ENCODE peak calls at places on chromosome 15, in four cellular contexts. One of them, this sample, is unnamed.

GRCh38 chr15:45648521-45649200 is 13.8 kb downstream of the SQOR start:
- DNase-seq in IMR-90: peak; percentile 86
- DNase-seq in HepG2: peak; percentile 76
- DNase-seq in GM23248: peak; percentile 77
- DNase-seq in this sample: no peak

GRCh38 chr15:29032776-29033175 is 147.0 kb downstream of the APBA2 start:
- DNase-seq in IMR-90: no peak
- DNase-seq in HepG2: no peak
- DNase-seq in GM23248: no peak
- DNase-seq in this sample: no peak

GRCh38 chr15:97143847-97144711 is 813.6 kb downstream of the NR2F2 start:
- DNase-seq in IMR-90: no peak
- DNase-seq in HepG2: no peak
- DNase-seq in GM23248: no peak
- DNase-seq in this sample: no peak

GRCh38 chr15:66619152-66619903 is 53.5 kb upstream of the LCTL start:
- DNase-seq in IMR-90: peak; percentile 68
- DNase-seq in HepG2: peak; percentile 52
- DNase-seq in GM23248: peak; percentile 92
- DNase-seq in this sample: peak; percentile 72

GRCh38 chr15:23472033-23472432 is 25.0 kb upstream of the GOLGA6L2 start:
- DNase-seq in IMR-90: no peak
- DNase-seq in HepG2: no peak
- DNase-seq in GM23248: no peak
- DNase-seq in this sample: no peak

GRCh38 chr15:32656091-32656860 is 14.8 kb downstream of the SCG5 start:
- DNase-seq in IMR-90: no peak
- DNase-seq in HepG2: no peak
- DNase-seq in GM23248: no peak
- DNase-seq in this sample: no peak

GRCh38 chr15:58440922-58441321 is 9.1 kb downstream of the LIPC start:
- DNase-seq in IMR-90: no peak
- DNase-seq in HepG2: no peak
- DNase-seq in GM23248: no peak
- DNase-seq in this sample: no peak

GRCh38 chr15:68655686-68656437 is 77.1 kb downstream of the CORO2B start:
- DNase-seq in IMR-90: no peak
- DNase-seq in HepG2: no peak
- DNase-seq in GM23248: no peak
- DNase-seq in this sample: no peak

GRCh38 chr15:40929730-40930429 is 740 bp downstream of the DLL4 start:
- DNase-seq in IMR-90: peak; percentile 64
- DNase-seq in HepG2: no peak
- DNase-seq in GM23248: peak; percentile 73
- DNase-seq in this sample: peak; percentile 66

GRCh38 chr15:23647421-23648375 is at the start of gene MAGEL2:
- DNase-seq in IMR-90: no peak
- DNase-seq in HepG2: no peak
- DNase-seq in GM23248: peak; percentile 30
- DNase-seq in this sample: no peak

GRCh38 chr15:99087405-99087943 is 17.4 kb upstream of the SYNM start:
- DNase-seq in IMR-90: no peak
- DNase-seq in HepG2: no peak
- DNase-seq in GM23248: no peak
- DNase-seq in this sample: no peak

GRCh38 chr15:97248376-97248775 is 712.1 kb upstream of the ARRDC4 start:
- DNase-seq in IMR-90: no peak
- DNase-seq in HepG2: no peak
- DNase-seq in GM23248: no peak
- DNase-seq in this sample: no peak

GRCh38 chr15:89912145-89912673 is 543 bp downstream of the ARPIN start:
- DNase-seq in IMR-90: no peak
- DNase-seq in HepG2: no peak
- DNase-seq in GM23248: peak; percentile 56
- DNase-seq in this sample: peak; percentile 33

GRCh38 chr15:93143186-93143585 is 54.2 kb upstream of the RGMA start:
- DNase-seq in IMR-90: no peak
- DNase-seq in HepG2: no peak
- DNase-seq in GM23248: no peak
- DNase-seq in this sample: no peak

GRCh38 chr15:51156957-51157356 is 62.3 kb upstream of the TNFAIP8L3 start:
- DNase-seq in IMR-90: no peak
- DNase-seq in HepG2: no peak
- DNase-seq in GM23248: no peak
- DNase-seq in this sample: no peak

GRCh38 chr15:69648215-69648614 is 195.6 kb downstream of the RPLP1 start:
- DNase-seq in IMR-90: no peak
- DNase-seq in HepG2: no peak
- DNase-seq in GM23248: peak; percentile 13
- DNase-seq in this sample: no peak

GRCh38 chr15:63675263-63675662 is 78.1 kb downstream of the FBXL22 start:
- DNase-seq in IMR-90: no peak
- DNase-seq in HepG2: no peak
- DNase-seq in GM23248: no peak
- DNase-seq in this sample: no peak

GRCh38 chr15:39598186-39598850 is 17.4 kb downstream of the THBS1 start:
- DNase-seq in IMR-90: peak; percentile 80
- DNase-seq in HepG2: no peak
- DNase-seq in GM23248: peak; percentile 77
- DNase-seq in this sample: peak; percentile 96

GRCh38 chr15:27899583-27900295 is 199.4 kb downstream of the OCA2 start:
- DNase-seq in IMR-90: no peak
- DNase-seq in HepG2: no peak
- DNase-seq in GM23248: no peak
- DNase-seq in this sample: no peak

GRCh38 chr15:67225336-67225735 is 29.1 kb downstream of the AAGAB start:
- DNase-seq in IMR-90: peak; percentile 78
- DNase-seq in HepG2: no peak
- DNase-seq in GM23248: peak; percentile 86
- DNase-seq in this sample: no peak

GRCh38 chr15:82021992-82022391 is 23.8 kb downstream of the MEX3B start:
- DNase-seq in IMR-90: peak; percentile 60
- DNase-seq in HepG2: no peak
- DNase-seq in GM23248: no peak
- DNase-seq in this sample: no peak

GRCh38 chr15:84601555-84601838 is 688 bp downstream of the ZSCAN2 start:
- DNase-seq in IMR-90: no peak
- DNase-seq in HepG2: no peak
- DNase-seq in GM23248: peak; percentile 15
- DNase-seq in this sample: no peak

GRCh38 chr15:84599906-84600305 is 903 bp upstream of the ZSCAN2 start:
- DNase-seq in IMR-90: no peak
- DNase-seq in HepG2: no peak
- DNase-seq in GM23248: no peak
- DNase-seq in this sample: no peak

GRCh38 chr15:84598993-84599392 is 1.8 kb upstream of the ZSCAN2 start:
- DNase-seq in IMR-90: peak; percentile 66
- DNase-seq in HepG2: peak; percentile 65
- DNase-seq in GM23248: peak; percentile 75
- DNase-seq in this sample: peak; percentile 63

GRCh38 chr15:84600331-84600686 is 500 bp upstream of the ZSCAN2 start:
- DNase-seq in IMR-90: peak; percentile 83
- DNase-seq in HepG2: peak; percentile 75
- DNase-seq in GM23248: peak; percentile 96
- DNase-seq in this sample: peak; percentile 90

DNA sequence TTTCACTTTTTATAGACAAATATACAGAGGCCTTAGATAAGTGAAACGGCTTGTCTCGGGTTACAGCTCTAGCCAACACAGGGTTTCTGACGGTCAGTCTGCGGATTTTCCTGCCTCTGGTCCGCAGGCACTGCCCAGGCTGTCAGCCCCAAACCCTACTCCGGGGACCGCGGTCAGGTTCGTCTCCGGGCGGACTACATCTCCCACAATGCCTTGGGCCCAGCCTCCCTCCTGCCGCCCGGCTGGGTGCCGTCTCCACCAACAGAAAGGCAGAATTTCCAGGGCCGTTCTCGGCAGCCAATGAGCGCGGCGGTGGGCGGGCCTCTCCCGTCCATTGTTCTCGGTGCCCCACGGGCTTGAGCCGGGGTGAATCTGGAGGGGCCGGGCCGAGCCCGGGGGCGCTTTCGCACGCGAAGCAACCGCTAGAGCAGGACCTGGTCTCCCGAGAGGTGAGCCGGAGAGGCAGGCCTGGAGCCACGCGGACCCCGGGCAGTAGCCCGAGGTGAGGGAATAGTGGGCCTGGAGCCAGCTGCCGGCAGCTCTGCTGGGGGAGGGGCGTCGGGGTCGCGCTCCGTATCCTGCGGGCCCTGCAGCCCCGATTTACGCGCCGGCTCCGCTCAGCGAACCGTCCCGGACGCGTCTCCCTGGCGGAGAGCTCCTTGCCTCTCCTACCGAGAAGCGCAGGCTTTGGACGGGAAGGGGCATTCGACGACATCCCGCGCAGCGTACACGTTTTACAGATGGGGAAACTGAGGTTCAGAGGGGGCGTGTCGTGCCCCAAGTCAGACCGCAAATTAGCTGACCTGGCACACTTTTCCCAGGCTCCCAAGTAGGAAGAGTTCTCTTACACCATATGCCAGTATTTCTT is at the start of gene ZSCAN2:
- DNase-seq in IMR-90: peak; percentile 91
- DNase-seq in HepG2: peak; percentile 91
- DNase-seq in GM23248: peak; percentile 98
- DNase-seq in this sample: peak; percentile 96
- H3K9ac ChIP-seq in IMR-90: peak within 1 kb of the TSS; percentile 84
- H3K9ac ChIP-seq in HepG2: peak within 1 kb of the TSS; percentile 93
- H3K9ac ChIP-seq in GM23248: peak within 1 kb of the TSS; percentile 78
- H3K9ac ChIP-seq in this sample: peak within 1 kb of the TSS; percentile 86

GRCh38 chr15:87562203-87562602 is 694.3 kb downstream of the NTRK3 start:
- DNase-seq in IMR-90: no peak
- DNase-seq in HepG2: no peak
- DNase-seq in GM23248: no peak
- DNase-seq in this sample: no peak
- H4K20me1 ChIP-seq in IMR-90: no peaks in the 10 kb centered on the region
- H4K20me1 ChIP-seq in HepG2: no peaks in the 10 kb centered on the region
- H4K20me1 ChIP-seq in GM23248: no peaks in the 10 kb centered on the region
- H4K20me1 ChIP-seq in this sample: no peaks in the 10 kb centered on the region

DNA sequence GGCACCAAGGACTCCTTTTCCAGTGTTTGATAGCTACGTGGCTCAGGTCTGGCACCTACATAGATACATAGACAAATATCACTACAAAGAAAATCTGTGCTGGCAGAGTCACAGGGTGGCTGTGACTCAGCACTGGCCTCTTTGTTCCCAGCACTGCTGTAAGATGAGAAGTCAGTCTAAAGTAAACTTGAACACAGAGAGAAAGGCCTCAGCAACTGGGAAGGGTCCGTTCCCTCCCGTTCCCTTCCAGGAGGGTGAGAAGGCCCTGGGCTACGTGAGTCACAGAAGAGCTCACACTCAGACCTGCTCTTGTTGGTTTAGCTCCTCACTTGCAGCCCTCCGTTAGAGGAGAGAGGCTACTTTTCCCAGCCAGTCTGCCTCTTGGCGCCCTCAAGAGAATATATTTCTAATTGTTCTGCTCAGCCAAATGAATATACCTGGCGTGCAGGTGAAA is 23.1 kb downstream of the ANXA2 start:
- DNase-seq in IMR-90: peak; percentile 99
- DNase-seq in HepG2: peak; percentile 98
- DNase-seq in GM23248: peak; percentile 97
- DNase-seq in this sample: peak; percentile 98
- H3K9ac ChIP-seq in IMR-90: peak overlapping the region; percentile 7
- H3K9ac ChIP-seq in HepG2: peak overlapping the region; percentile 74
- H3K9ac ChIP-seq in GM23248: peak overlapping the region; percentile 99
- H3K9ac ChIP-seq in this sample: peak overlapping the region; percentile 81

DNA sequence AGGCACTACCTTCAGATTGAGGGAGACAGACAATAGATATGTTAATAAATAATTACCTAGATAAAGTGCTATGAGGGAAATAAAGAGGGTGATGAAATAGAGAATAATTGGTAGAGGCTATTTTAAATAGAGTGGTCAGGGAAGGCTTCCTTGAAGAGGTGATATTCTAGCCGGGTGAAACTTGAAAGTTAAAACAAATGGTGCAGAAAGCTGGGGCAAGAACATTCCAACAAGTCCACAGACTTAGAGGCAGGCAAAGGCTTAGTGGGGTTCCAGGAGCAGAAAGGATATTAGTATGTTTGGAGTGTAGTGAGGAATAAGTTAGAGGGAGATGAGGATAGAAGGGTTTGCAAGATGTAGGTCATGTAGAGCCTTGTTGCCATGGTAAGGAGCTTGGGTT is 10.1 kb downstream of the HACD3 start:
- DNase-seq in IMR-90: no peak
- DNase-seq in HepG2: no peak
- DNase-seq in GM23248: no peak
- DNase-seq in this sample: no peak
- H4K20me1 ChIP-seq in IMR-90: peaks cover 50% of the 10 kb centered on the region
- H4K20me1 ChIP-seq in HepG2: peaks cover 2% of the 10 kb centered on the region
- H4K20me1 ChIP-seq in GM23248: no peaks in the 10 kb centered on the region
- H4K20me1 ChIP-seq in this sample: no peaks in the 10 kb centered on the region

GRCh38 chr15:78133801-78134200 is 2.6 kb upstream of the CIB2 start:
- DNase-seq in IMR-90: no peak
- DNase-seq in HepG2: no peak
- DNase-seq in GM23248: no peak
- DNase-seq in this sample: no peak

GRCh38 chr15:78130466-78131294 is 565 bp downstream of the CIB2 start:
- DNase-seq in IMR-90: no peak
- DNase-seq in HepG2: no peak
- DNase-seq in GM23248: no peak
- DNase-seq in this sample: no peak

GRCh38 chr15:78129098-78130011 is 1.9 kb downstream of the CIB2 start:
- DNase-seq in IMR-90: no peak
- DNase-seq in HepG2: no peak
- DNase-seq in GM23248: peak; percentile 34
- DNase-seq in this sample: no peak

GRCh38 chr15:78130012-78130353 is 1.3 kb downstream of the CIB2 start:
- DNase-seq in IMR-90: no peak
- DNase-seq in HepG2: no peak
- DNase-seq in GM23248: no peak
- DNase-seq in this sample: no peak

DNA sequence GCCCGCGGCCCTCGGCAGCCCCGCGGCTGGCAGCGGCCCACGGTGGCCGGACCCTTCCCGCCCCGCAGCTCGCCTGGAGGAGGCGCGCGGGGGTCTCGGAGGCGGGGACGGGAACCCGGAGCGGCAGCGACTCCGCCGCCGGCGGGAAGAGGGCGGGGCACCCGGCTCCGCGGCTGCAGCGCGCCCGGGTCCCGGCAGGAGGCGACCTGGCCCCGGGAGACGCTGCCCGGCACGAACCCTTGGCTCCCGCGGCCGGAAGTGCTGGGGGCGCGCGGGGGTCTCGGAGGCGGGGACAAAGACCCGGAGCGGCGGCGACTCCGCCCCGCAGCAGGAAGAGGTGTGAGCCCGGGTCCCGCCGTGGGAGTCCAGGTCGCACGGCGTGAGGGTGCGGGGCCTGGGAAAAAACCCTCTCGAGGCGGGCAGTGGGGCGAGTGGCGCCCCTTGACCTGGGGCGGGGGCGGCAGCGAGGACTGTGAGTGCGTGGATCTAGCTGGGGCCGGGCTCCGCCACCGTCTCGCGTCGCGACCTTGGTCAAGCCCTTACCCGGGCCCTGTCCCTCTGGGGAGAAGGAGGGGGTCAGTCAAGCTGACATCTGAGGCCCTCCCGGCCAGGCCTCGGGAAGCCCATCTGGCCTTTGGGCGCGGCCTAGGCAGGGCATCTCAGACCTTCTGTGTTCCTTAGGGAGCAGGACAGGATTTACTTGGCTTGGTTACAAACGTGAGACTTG is at the start of gene CIB2:
- DNase-seq in IMR-90: peak; percentile 41
- DNase-seq in HepG2: peak; percentile 43
- DNase-seq in GM23248: peak; percentile 82
- DNase-seq in this sample: peak; percentile 64
- H3K9ac ChIP-seq in IMR-90: peak within 1 kb of the TSS; percentile 82
- H3K9ac ChIP-seq in HepG2: peak within 1 kb of the TSS; percentile 80
- H3K9ac ChIP-seq in GM23248: peak within 1 kb of the TSS; percentile 87
- H3K9ac ChIP-seq in this sample: peak within 1 kb of the TSS; percentile 81